ENCODE peak calls at places on chromosome 2, in seven cellular contexts. N, Z, C, O, F, Q and T are unnamed samples.

GRCh38 chr2:223900531-223900930 is 44.6 kb downstream of the WDFY1 start:
- DNase-seq in O (no peak), N (no peak), F (no peak), Q (no peak), Z (no peak), C (no peak), T (no peak)

GRCh38 chr2:121211689-121212151 is 73.3 kb downstream of the TFCP2L1 start:
- DNase-seq in N (no peak), Z (peak), F (peak), Q (no peak), C (no peak), O (no peak), T (peak)

GRCh38 chr2:177670791-177671528 is 278.4 kb downstream of the AGPS start:
- DNase-seq in O (no peak), C (peak), N (no peak), Q (no peak), Z (no peak), F (no peak), T (no peak)

GRCh38 chr2:224518806-224519580 is 66.2 kb downstream of the CUL3 start:
- DNase-seq in N (no peak), C (peak), Q (peak), O (no peak), Z (no peak), F (no peak), T (no peak)

GRCh38 chr2:230706966-230707365 is 5.7 kb upstream of the CAB39 start:
- DNase-seq in Z (no peak), Q (no peak), N (no peak), C (no peak), F (no peak), O (no peak), T (no peak)

GRCh38 chr2:86225581-86225980 is 26.3 kb downstream of the MRPL35 start:
- DNase-seq in N (peak), Z (peak), F (peak), Q (no peak), O (no peak), C (no peak), T (no peak)

GRCh38 chr2:120761911-120762310 is 26.2 kb downstream of the GLI2 start:
- DNase-seq in Q (no peak), F (no peak), O (no peak), N (no peak), C (no peak), Z (peak), T (no peak)

GRCh38 chr2:124145982-124146381 is 120.9 kb downstream of the CNTNAP5 start:
- DNase-seq in C (no peak), O (no peak), F (no peak), Q (no peak), N (no peak), Z (no peak), T (no peak)

GRCh38 chr2:127228102-127228501 is 8.0 kb upstream of the CYP27C1 start:
- DNase-seq in O (no peak), N (no peak), Z (no peak), Q (no peak), C (no peak), F (no peak), T (no peak)

GRCh38 chr2:1601471-1602358 is 142.6 kb downstream of the PXDN start:
- DNase-seq in O (no peak), Q (no peak), F (peak), Z (no peak), C (no peak), N (no peak), T (no peak)

GRCh38 chr2:29528891-29529520 is 392.4 kb downstream of the ALK start:
- DNase-seq in C (no peak), Q (peak), O (no peak), F (peak), N (no peak), Z (peak), T (peak)

GRCh38 chr2:130381145-130381544 is 25.3 kb downstream of the PTPN18 start:
- DNase-seq in C (no peak), Q (no peak), Z (no peak), N (no peak), O (no peak), F (no peak), T (no peak)

GRCh38 chr2:132971310-132972061 is 301.5 kb upstream of the LYPD1 start:
- DNase-seq in O (no peak), C (no peak), Z (no peak), F (no peak), N (no peak), Q (no peak), T (no peak)

GRCh38 chr2:45993476-45993991 is 303.7 kb upstream of the EPAS1 start:
- DNase-seq in N (peak), O (peak), C (peak), Q (peak), F (peak), Z (peak), T (peak)

GRCh38 chr2:305366-305765 is 17.5 kb upstream of the ALKAL2 start:
- DNase-seq in F (no peak), Q (no peak), C (no peak), O (no peak), Z (no peak), N (no peak), T (no peak)

GRCh38 chr2:158990397-158991209 is 22.2 kb downstream of the TANC1 start:
- DNase-seq in O (peak), Q (peak), Z (no peak), C (peak), F (no peak), N (no peak), T (no peak)

GRCh38 chr2:100791294-100791935 is 28.5 kb upstream of the NPAS2 start:
- DNase-seq in Z (no peak), C (no peak), Q (no peak), O (no peak), N (no peak), F (no peak), T (peak)

GRCh38 chr2:85011747-85012146 is 40.8 kb downstream of the KCMF1 start:
- DNase-seq in F (no peak), O (no peak), Z (no peak), C (peak), N (no peak), Q (no peak), T (no peak)

GRCh38 chr2:71897145-71897495 is 250.5 kb downstream of the CYP26B1 start:
- DNase-seq in O (no peak), N (no peak), Q (no peak), Z (peak), C (no peak), F (no peak), T (no peak)

GRCh38 chr2:16318474-16319195 is 347.0 kb downstream of the CYRIA start:
- DNase-seq in Z (peak), Q (no peak), C (peak), F (no peak), N (no peak), O (no peak), T (peak)

GRCh38 chr2:137837830-137838229 is 126.4 kb upstream of the HNMT start:
- DNase-seq in F (no peak), Q (no peak), C (no peak), O (no peak), Z (peak), N (no peak), T (no peak)

GRCh38 chr2:129936334-129936934 is 43.0 kb upstream of the RAB6C start:
- DNase-seq in F (peak), Q (no peak), O (no peak), C (no peak), Z (no peak), N (peak), T (no peak)

GRCh38 chr2:70995227-70995729 is 605 bp upstream of the TEX261 start:
- DNase-seq in Z (peak), F (peak), N (no peak), O (peak), C (peak), Q (no peak), T (peak)

GRCh38 chr2:170492010-170492409 is 223.1 kb upstream of the SP5 start:
- DNase-seq in F (no peak), C (no peak), Q (no peak), O (no peak), Z (no peak), N (no peak), T (no peak)

GRCh38 chr2:112481050-112481527 is 867 bp upstream of the TTL start:
- DNase-seq in N (peak), O (peak), F (peak), Q (peak), Z (peak), C (peak), T (peak)

GRCh38 chr2:218892693-218893348 is 12.2 kb downstream of the WNT10A start:
- DNase-seq in N (no peak), F (peak), Z (peak), Q (no peak), C (peak), O (peak), T (peak)

GRCh38 chr2:5697554-5697953 is 5.4 kb downstream of the SOX11 start:
- DNase-seq in Q (no peak), F (no peak), O (no peak), Z (no peak), C (peak), N (no peak), T (no peak)

GRCh38 chr2:98948956-98949739 is 13.1 kb upstream of the CRACDL start:
- DNase-seq in N (no peak), Z (no peak), F (no peak), C (no peak), O (no peak), Q (no peak), T (no peak)

GRCh38 chr2:105394951-105395611 is 3.8 kb downstream of the FHL2 start:
- DNase-seq in F (no peak), C (no peak), O (no peak), N (no peak), Q (no peak), Z (no peak), T (no peak)

GRCh38 chr2:154452906-154453493 is 245.5 kb upstream of the KCNJ3 start:
- DNase-seq in F (no peak), C (peak), Q (no peak), Z (no peak), O (peak), N (no peak), T (peak)

GRCh38 chr2:146579154-146579930 is 1265.5 kb upstream of the ACVR2A start:
- DNase-seq in F (no peak), C (peak), Z (no peak), Q (peak), N (no peak), O (peak), T (no peak)

GRCh38 chr2:37812414-37812813 is 112.7 kb upstream of the RMDN2 start:
- DNase-seq in O (no peak), Q (no peak), N (no peak), C (no peak), F (no peak), Z (no peak), T (no peak)

GRCh38 chr2:60794271-60794863 is 38.3 kb downstream of the PAPOLG start:
- DNase-seq in F (no peak), Q (no peak), N (no peak), C (peak), O (peak), Z (no peak), T (peak)

GRCh38 chr2:19676770-19677169 is 225.0 kb downstream of the TTC32 start:
- DNase-seq in F (no peak), C (peak), Q (no peak), Z (no peak), N (no peak), O (peak), T (no peak)

GRCh38 chr2:199206536-199206935 is 251.2 kb downstream of the SATB2 start:
- DNase-seq in N (no peak), C (no peak), Q (no peak), O (no peak), Z (no peak), F (no peak), T (no peak)

GRCh38 chr2:157420771-157421323 is 23.0 kb downstream of the CYTIP start:
- DNase-seq in C (no peak), O (peak), Q (no peak), N (no peak), Z (no peak), F (no peak), T (no peak)

GRCh38 chr2:68767031-68767961 is 32.7 kb downstream of the ARHGAP25 start:
- DNase-seq in C (no peak), Z (no peak), F (peak), O (no peak), N (no peak), Q (no peak), T (peak)

GRCh38 chr2:68766378-68766845 is 31.8 kb downstream of the ARHGAP25 start:
- DNase-seq in Z (peak), O (no peak), N (peak), C (peak), F (peak), Q (no peak), T (peak)

GRCh38 chr2:68768951-68769350 is 34.3 kb downstream of the ARHGAP25 start:
- DNase-seq in N (no peak), O (no peak), C (no peak), Z (no peak), Q (no peak), F (no peak), T (no peak)

GRCh38 chr2:68768461-68768860 is 33.9 kb downstream of the ARHGAP25 start:
- DNase-seq in O (no peak), N (no peak), Z (no peak), C (no peak), F (no peak), Q (no peak), T (no peak)

GRCh38 chr2:68767996-68768395 is 33.4 kb downstream of the ARHGAP25 start:
- DNase-seq in N (no peak), Z (no peak), O (no peak), F (no peak), Q (no peak), C (no peak), T (no peak)
- H3K27ac ChIP-seq in N (no peak), Z (peak), O (no peak), F (peak), Q (no peak), C (no peak), T (peak)

DNA sequence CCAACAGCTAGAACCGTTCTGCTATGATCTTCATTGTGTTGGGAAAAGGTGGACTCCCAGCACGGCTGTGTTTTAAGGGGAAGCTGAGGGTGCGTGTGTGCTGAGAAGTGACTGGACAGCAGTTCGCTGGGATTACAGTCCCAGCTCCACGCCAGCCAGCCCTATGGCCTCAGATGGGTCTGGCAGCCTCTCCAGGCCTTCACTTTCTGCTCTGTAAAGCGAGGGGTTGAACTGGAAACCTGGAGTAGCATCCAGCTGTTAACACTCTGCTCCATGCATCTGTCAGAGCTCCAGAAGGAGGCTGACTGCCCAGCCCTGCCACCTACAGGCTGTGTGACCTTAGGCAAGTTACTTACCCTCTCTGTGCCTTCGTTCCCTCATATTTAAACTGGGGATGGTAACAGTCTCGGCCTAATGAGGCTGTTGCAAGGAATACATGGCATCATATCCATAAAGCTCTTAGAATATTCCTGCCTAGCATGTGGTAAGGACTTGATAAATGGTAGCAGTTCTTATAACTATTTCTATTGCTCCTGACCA is 80.5 kb downstream of the LRRFIP1 start:
- DNase-seq in O (no peak), Z (no peak), N (no peak), Q (no peak), C (no peak), F (no peak), T (no peak)
- H3K27ac ChIP-seq in O (no peak), Z (peak), N (peak), Q (peak), C (no peak), F (peak), T (peak)

DNA sequence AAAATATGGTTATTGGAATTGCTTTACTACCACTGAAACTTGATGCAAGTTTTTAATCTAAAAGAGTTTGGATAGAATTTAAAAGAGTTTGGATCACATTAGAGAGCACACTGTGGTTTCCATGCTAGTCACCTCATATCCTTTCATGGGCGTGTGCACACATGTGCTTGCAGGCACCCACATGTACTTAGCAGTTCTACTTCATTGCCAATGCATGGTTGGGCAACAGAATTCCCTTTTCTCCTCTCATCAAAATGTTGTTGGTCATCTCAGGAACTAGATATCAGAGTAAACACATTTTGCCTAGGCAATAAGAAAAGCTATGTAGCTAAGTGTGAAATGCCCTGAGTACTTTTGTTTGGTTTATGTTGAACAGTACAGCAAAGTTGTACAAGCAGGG is 254.1 kb upstream of the RASGRP3 start:
- DNase-seq in Z (no peak), O (no peak), N (no peak), C (no peak), F (no peak), Q (no peak), T (no peak)
- H3K27ac ChIP-seq in Z (no peak), O (peak), N (no peak), C (no peak), F (no peak), Q (no peak), T (no peak)

GRCh38 chr2:9178110-9178904 is 28.3 kb upstream of the ASAP2 start:
- DNase-seq in C (peak), F (no peak), Q (no peak), Z (peak), O (no peak), N (no peak), T (peak)
- H3K27ac ChIP-seq in C (no peak), F (peak), Q (peak), Z (peak), O (peak), N (peak), T (no peak)

DNA sequence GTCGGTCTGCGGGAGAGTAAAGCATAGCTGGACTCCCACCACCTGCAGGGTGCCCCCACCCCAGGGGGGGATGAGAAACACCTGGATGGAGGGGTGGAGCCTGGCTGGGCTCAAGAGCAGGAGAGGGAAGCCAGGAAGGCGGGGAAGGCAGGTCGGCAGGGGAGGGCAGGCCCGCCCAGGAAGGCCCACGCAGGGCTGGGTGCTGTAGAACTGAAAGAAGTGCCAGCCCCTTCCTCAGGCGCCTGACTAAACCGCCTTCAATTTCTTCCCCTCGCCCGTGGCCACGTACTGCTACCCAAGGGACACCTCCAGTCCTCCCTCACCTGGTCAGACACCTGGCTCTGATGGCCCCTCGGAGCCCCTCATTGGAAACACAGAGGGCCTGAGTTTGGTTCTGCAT is 175.4 kb downstream of the HDAC4 start:
- DNase-seq in C (no peak), Q (no peak), Z (no peak), O (no peak), F (no peak), N (no peak), T (no peak)
- H3K27ac ChIP-seq in C (no peak), Q (peak), Z (peak), O (peak), F (peak), N (peak), T (no peak)

GRCh38 chr2:63734510-63734909 is 107.2 kb upstream of the UGP2 start:
- DNase-seq in N (no peak), O (peak), F (no peak), Z (no peak), C (no peak), Q (no peak), T (no peak)
- H3K27ac ChIP-seq in N (no peak), O (peak), F (no peak), Z (no peak), C (no peak), Q (no peak), T (no peak)

GRCh38 chr2:110107092-110108079 is 8.2 kb downstream of the MALL start:
- DNase-seq in N (no peak), Q (no peak), F (peak), O (peak), C (no peak), Z (no peak), T (peak)
- H3K27ac ChIP-seq in N (no peak), Q (peak), F (peak), O (peak), C (no peak), Z (peak), T (peak)